ENCODE peak calls at places on chromosome 20, in four cellular contexts. Y is endothelial cell of umbilical vein, T is transverse colon, X is prostate gland. O is an unnamed sample.

GRCh38 chr20:52031574-52032303 is 159.8 kb downstream of the ZFP64 start:
- DNase-seq in Y (peak), T (peak), X (no peak), O (no peak)

GRCh38 chr20:1187605-1188171 is 2.9 kb upstream of the TMEM74B start:
- DNase-seq in Y (no peak), T (no peak), X (no peak), O (no peak)

GRCh38 chr20:63620991-63621390 is 5.9 kb downstream of the GMEB2 start:
- DNase-seq in Y (no peak), T (no peak), X (no peak), O (no peak)

GRCh38 chr20:13494019-13494418 is 144.7 kb downstream of the TASP1 start:
- DNase-seq in Y (no peak), T (no peak), X (no peak), O (no peak)

GRCh38 chr20:61985096-61985495 is 80.6 kb downstream of the TAF4 start:
- DNase-seq in Y (no peak), T (no peak), X (no peak), O (no peak)

GRCh38 chr20:8144282-8145245 is 12.5 kb downstream of the PLCB1 start:
- DNase-seq in Y (peak), T (no peak), X (no peak), O (no peak)

GRCh38 chr20:53179749-53180148 is 207.6 kb downstream of the TSHZ2 start:
- DNase-seq in Y (no peak), T (no peak), X (no peak), O (no peak)

GRCh38 chr20:24994470-24995368 is 2.2 kb upstream of the APMAP start:
- DNase-seq in Y (peak), T (peak), X (peak), O (peak)

GRCh38 chr20:34824861-34825529 is 456 bp downstream of the NCOA6 start:
- DNase-seq in Y (peak), T (peak), X (peak), O (peak)

GRCh38 chr20:52731086-52731485 is 241.1 kb upstream of the TSHZ2 start:
- DNase-seq in Y (no peak), T (no peak), X (peak), O (no peak)

GRCh38 chr20:50885781-50886180 is 45.5 kb downstream of the ADNP start:
- DNase-seq in Y (no peak), T (no peak), X (no peak), O (no peak)

GRCh38 chr20:50886184-50886790 is 45.0 kb downstream of the ADNP start:
- DNase-seq in Y (no peak), T (no peak), X (no peak), O (no peak)

GRCh38 chr20:50885068-50885467 is 46.2 kb downstream of the ADNP start:
- DNase-seq in Y (no peak), T (no peak), X (no peak), O (no peak)

GRCh38 chr20:50879649-50880550 is 51.3 kb downstream of the ADNP start:
- DNase-seq in Y (no peak), T (no peak), X (no peak), O (no peak)

GRCh38 chr20:50883856-50884255 is 47.4 kb downstream of the ADNP start:
- DNase-seq in Y (no peak), T (no peak), X (no peak), O (no peak)
- H3K27ac ChIP-seq in Y (no peak), T (no peak), X (no peak), O (no peak)

GRCh38 chr20:47427746-47428145 is 71.2 kb upstream of the ZMYND8 start:
- DNase-seq in Y (no peak), T (no peak), X (no peak), O (no peak)

GRCh38 chr20:47429409-47429808 is 72.3 kb upstream of the NCOA3 start:
- DNase-seq in Y (no peak), T (no peak), X (no peak), O (no peak)

GRCh38 chr20:47428851-47429336 is 72.4 kb upstream of the ZMYND8 start:
- DNase-seq in Y (no peak), T (no peak), X (no peak), O (no peak)

GRCh38 chr20:47427067-47427466 is 70.6 kb upstream of the ZMYND8 start:
- DNase-seq in Y (no peak), T (no peak), X (no peak), O (no peak)

GRCh38 chr20:47428164-47428563 is 71.7 kb upstream of the ZMYND8 start:
- DNase-seq in Y (no peak), T (no peak), X (no peak), O (no peak)
- TF ChIP-seq CTCF in Y (no peak), T (no peak), X (no peak), O (no peak)

GRCh38 chr20:19396466-19397081 is 184.1 kb downstream of the SLC24A3 start:
- DNase-seq in Y (no peak), T (no peak), X (no peak), O (no peak)
- TF ChIP-seq POLR2AphosphoS5 in Y (no peak), T (no peak), X (peak), O (no peak)

GRCh38 chr20:17650816-17651760 is 31.0 kb downstream of the RRBP1 start:
- DNase-seq in Y (no peak), T (no peak), X (no peak), O (peak)
- H3K27ac ChIP-seq in Y (no peak), T (peak), X (no peak), O (no peak)

DNA sequence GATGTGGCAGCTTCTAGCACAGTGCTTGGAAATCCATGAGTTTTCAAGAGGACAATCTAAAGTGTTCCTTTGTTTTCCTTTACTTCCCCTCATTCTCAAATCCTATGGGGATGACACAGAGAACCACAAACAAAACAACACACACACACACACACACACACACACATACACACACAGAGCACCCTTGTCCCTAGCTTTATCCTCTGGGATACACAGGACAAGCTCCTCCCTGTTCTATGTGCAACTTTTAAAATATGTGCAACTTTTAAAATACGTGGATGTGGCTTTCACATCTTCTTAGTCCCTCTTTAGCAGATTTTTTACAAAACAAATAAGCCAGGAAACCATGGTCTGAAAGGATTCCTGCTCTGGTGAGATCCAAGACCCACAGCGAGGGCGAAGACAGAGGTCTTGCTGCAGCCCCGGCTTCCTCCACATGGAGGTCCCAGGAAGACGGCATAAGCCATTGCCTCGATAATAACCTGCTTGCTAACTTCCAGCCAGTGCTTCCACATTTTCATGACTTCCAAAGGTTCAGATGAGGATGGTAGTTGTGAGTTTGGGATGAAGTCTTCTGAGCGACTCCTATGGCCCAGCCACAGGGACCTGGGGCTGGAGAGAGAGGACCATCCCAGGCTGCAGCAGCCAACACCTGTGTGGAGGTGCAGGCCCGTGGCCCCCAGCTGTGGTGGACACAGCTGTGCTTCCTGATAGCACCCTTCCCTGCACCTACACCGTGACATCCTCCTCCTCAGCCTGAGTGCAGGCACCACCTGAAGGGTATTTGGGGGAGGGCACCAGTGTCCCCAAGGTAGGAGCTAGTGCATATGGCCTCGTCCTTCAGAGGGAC is 62.8 kb upstream of the CD93 start:
- DNase-seq in Y (no peak), T (peak), X (no peak), O (peak)
- TF ChIP-seq CTCF in Y (no peak), T (no peak), X (no peak), O (no peak)

GRCh38 chr20:32451682-32452461 is 93.7 kb downstream of the ASXL1 start:
- DNase-seq in Y (no peak), T (no peak), X (no peak), O (no peak)
- TF ChIP-seq POLR2AphosphoS5 in Y (no peak), T (no peak), X (no peak), O (no peak)

GRCh38 chr20:36817496-36817895 is 43.9 kb upstream of the DSN1 start:
- DNase-seq in Y (no peak), T (no peak), X (no peak), O (no peak)
- H3K27ac ChIP-seq in Y (no peak), T (no peak), X (no peak), O (no peak)

DNA sequence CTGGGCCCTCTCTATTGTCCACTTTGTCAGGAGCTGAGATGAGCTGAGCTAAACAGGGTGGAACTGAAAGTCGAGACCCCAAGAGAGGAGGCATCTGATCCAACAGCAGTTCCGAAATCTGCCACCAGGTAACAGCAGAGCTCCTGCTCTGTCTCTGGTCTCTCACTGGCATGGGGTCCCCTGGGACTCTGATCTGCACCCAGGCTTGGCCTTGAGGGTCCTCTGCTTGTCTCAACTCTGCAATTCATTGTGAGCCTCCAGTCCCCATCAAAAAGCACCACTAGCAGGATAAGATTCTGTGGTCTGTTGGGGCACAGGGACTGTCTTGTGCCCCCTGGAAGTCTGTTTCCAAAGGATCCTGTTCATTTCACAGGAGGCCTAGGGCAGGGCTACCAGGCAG is 62.5 kb upstream of the TOP1 start:
- DNase-seq in Y (no peak), T (no peak), X (no peak), O (peak)
- TF ChIP-seq CTCF in Y (peak), T (peak), X (no peak), O (no peak)

DNA sequence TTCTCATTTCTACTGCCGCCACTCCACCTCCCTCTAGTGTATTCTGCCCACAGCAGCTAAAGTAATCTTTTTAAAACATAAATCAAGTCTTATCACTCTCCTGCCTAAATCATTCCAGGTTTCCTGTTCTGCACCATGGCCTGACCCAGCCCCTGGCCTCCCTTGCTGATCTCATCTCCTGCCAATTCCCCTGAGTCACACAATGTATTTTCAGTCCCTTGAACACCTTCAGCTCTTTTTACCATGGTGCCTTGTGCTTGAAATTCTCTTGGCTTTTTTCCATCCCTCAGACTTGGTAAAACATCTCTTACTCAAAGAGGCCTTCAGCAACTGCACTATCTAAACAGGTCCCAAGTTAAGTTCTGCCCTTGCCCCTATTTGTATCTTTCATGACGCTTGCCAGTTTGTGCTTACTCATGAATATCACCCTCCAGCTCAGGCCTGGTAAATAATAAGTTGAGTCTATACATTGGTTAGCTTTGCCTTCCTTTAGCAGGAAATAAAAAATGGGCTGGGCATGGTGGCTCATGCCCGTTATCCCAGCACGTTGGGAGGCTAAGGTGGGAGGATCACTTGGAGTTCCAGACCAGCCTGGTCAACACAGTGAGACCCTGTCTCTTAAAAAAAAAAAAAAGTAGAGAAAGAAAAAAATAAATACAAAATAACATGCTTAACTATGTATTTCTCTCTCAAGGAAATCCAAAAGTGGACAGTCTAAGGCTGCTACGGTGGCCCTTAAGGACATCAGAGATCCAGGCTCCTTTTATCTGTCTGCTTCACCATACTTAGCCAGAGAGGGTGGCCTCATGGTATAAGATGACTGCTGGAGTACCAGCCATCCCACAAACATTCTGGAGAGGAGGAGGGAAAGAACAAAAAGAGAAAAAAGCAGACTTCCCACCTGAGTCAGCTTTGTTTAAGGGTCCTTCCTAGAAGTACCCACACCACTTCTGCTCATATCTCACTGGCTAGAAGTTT is 62.2 kb downstream of the ARFGEF2 start:
- DNase-seq in Y (peak), T (no peak), X (no peak), O (no peak)
- TF ChIP-seq POLR2AphosphoS5 in Y (peak), T (no peak), X (no peak), O (no peak)

GRCh38 chr20:58389968-58390658 is 1.1 kb downstream of the VAPB start:
- DNase-seq in Y (no peak), T (no peak), X (no peak), O (no peak)

GRCh38 chr20:58390659-58391035 is 1.6 kb downstream of the VAPB start:
- DNase-seq in Y (no peak), T (no peak), X (no peak), O (no peak)

GRCh38 chr20:58388882-58389323 is at the start of gene VAPB:
- DNase-seq in Y (peak), T (peak), X (peak), O (peak)

GRCh38 chr20:58389324-58389967 is 417 bp downstream of the VAPB start:
- DNase-seq in Y (peak), T (peak), X (no peak), O (peak)

DNA sequence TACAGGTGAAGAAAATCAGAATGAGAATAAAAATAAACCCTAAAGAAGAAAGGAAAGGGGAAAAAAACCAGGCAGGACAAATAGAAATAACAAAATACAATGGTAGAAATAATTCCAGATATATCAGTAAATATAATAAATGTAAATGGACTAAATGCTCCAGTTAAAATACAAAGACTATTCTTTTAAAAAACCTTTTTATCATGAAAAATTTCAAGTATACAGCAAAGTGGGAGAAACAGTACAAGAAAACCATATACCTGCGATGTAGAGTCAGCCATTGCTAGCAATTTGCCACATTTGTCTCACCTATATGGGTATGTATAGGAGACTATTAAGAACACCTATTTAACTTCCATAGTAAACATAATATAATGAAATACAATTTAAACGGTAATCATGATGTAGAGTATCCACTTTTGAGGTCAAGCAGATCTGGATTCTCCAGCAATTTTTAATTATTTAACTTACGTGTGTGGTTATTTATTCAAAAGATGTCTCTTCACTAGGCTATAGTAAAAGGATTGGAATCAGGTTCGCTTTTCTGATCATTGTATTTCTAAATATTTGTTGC is 914 bp upstream of the VAPB start:
- DNase-seq in Y (no peak), T (no peak), X (no peak), O (no peak)
- H3K27ac ChIP-seq in Y (no peak), T (peak), X (peak), O (peak)